ENCODE peak calls at places on chromosomes 16 and 17, in five cellular contexts. One of them, this sample, is unnamed.

GRCh38 chr16:70520612-70521297 is 2.6 kb downstream of the COG4 start:
- DNase-seq in type B pancreatic cell: no peak
- DNase-seq in cardiac fibroblast: peak
- DNase-seq in stromal cell of bone marrow: peak
- DNase-seq in stimulated activated CD8-positive, alpha-beta memory T cell treated with anti-CD3 and anti-CD28 coated beads, Interleukin-2, amount 100 ng/mL, for 1 hour: no peak
- DNase-seq in this sample: no peak

GRCh38 chr16:66205287-66206167 is 161.0 kb upstream of the CDH5 start:
- DNase-seq in type B pancreatic cell: no peak
- DNase-seq in cardiac fibroblast: peak
- DNase-seq in stromal cell of bone marrow: peak
- DNase-seq in stimulated activated CD8-positive, alpha-beta memory T cell treated with anti-CD3 and anti-CD28 coated beads, Interleukin-2, amount 100 ng/mL, for 1 hour: no peak
- DNase-seq in this sample: no peak

GRCh38 chr16:86367291-86368072 is 142.8 kb upstream of the FOXF1 start:
- DNase-seq in type B pancreatic cell: no peak
- DNase-seq in cardiac fibroblast: no peak
- DNase-seq in stromal cell of bone marrow: no peak
- DNase-seq in stimulated activated CD8-positive, alpha-beta memory T cell treated with anti-CD3 and anti-CD28 coated beads, Interleukin-2, amount 100 ng/mL, for 1 hour: no peak
- DNase-seq in this sample: no peak

GRCh38 chr16:27444015-27444414 is 42.0 kb downstream of the IL21R start:
- DNase-seq in type B pancreatic cell: no peak
- DNase-seq in cardiac fibroblast: peak
- DNase-seq in stromal cell of bone marrow: no peak
- DNase-seq in stimulated activated CD8-positive, alpha-beta memory T cell treated with anti-CD3 and anti-CD28 coated beads, Interleukin-2, amount 100 ng/mL, for 1 hour: no peak
- DNase-seq in this sample: no peak

GRCh38 chr17:65092262-65092661 is 35.7 kb upstream of the GNA13 start:
- DNase-seq in type B pancreatic cell: no peak
- DNase-seq in cardiac fibroblast: peak
- DNase-seq in stromal cell of bone marrow: no peak
- DNase-seq in stimulated activated CD8-positive, alpha-beta memory T cell treated with anti-CD3 and anti-CD28 coated beads, Interleukin-2, amount 100 ng/mL, for 1 hour: no peak
- DNase-seq in this sample: no peak

GRCh38 chr17:29143894-29144293 is 36.3 kb downstream of the MYO18A start:
- DNase-seq in type B pancreatic cell: no peak
- DNase-seq in cardiac fibroblast: peak
- DNase-seq in stromal cell of bone marrow: no peak
- DNase-seq in stimulated activated CD8-positive, alpha-beta memory T cell treated with anti-CD3 and anti-CD28 coated beads, Interleukin-2, amount 100 ng/mL, for 1 hour: no peak
- DNase-seq in this sample: no peak

GRCh38 chr16:68416057-68417046 is 32.0 kb downstream of the SMPD3 start:
- DNase-seq in type B pancreatic cell: no peak
- DNase-seq in cardiac fibroblast: no peak
- DNase-seq in stromal cell of bone marrow: no peak
- DNase-seq in stimulated activated CD8-positive, alpha-beta memory T cell treated with anti-CD3 and anti-CD28 coated beads, Interleukin-2, amount 100 ng/mL, for 1 hour: no peak
- DNase-seq in this sample: no peak

GRCh38 chr16:66651965-66652364 is 44.6 kb downstream of the CMTM4 start:
- DNase-seq in type B pancreatic cell: no peak
- DNase-seq in cardiac fibroblast: no peak
- DNase-seq in stromal cell of bone marrow: no peak
- DNase-seq in stimulated activated CD8-positive, alpha-beta memory T cell treated with anti-CD3 and anti-CD28 coated beads, Interleukin-2, amount 100 ng/mL, for 1 hour: no peak
- DNase-seq in this sample: no peak

GRCh38 chr16:30473231-30474061 is 904 bp downstream of the ITGAL start:
- DNase-seq in type B pancreatic cell: no peak
- DNase-seq in cardiac fibroblast: no peak
- DNase-seq in stromal cell of bone marrow: no peak
- DNase-seq in stimulated activated CD8-positive, alpha-beta memory T cell treated with anti-CD3 and anti-CD28 coated beads, Interleukin-2, amount 100 ng/mL, for 1 hour: no peak
- DNase-seq in this sample: peak

GRCh38 chr16:53826658-53827057 is 122.7 kb downstream of the FTO start:
- DNase-seq in type B pancreatic cell: no peak
- DNase-seq in cardiac fibroblast: no peak
- DNase-seq in stromal cell of bone marrow: no peak
- DNase-seq in stimulated activated CD8-positive, alpha-beta memory T cell treated with anti-CD3 and anti-CD28 coated beads, Interleukin-2, amount 100 ng/mL, for 1 hour: no peak
- DNase-seq in this sample: no peak

GRCh38 chr16:56600398-56600999 is 7.9 kb upstream of the MT2A start:
- DNase-seq in type B pancreatic cell: no peak
- DNase-seq in cardiac fibroblast: peak
- DNase-seq in stromal cell of bone marrow: peak
- DNase-seq in stimulated activated CD8-positive, alpha-beta memory T cell treated with anti-CD3 and anti-CD28 coated beads, Interleukin-2, amount 100 ng/mL, for 1 hour: no peak
- DNase-seq in this sample: no peak

GRCh38 chr17:48547839-48548686 is 3.2 kb upstream of the HOXB2 start:
- DNase-seq in type B pancreatic cell: no peak
- DNase-seq in cardiac fibroblast: peak
- DNase-seq in stromal cell of bone marrow: no peak
- DNase-seq in stimulated activated CD8-positive, alpha-beta memory T cell treated with anti-CD3 and anti-CD28 coated beads, Interleukin-2, amount 100 ng/mL, for 1 hour: no peak
- DNase-seq in this sample: no peak

GRCh38 chr16:89113661-89114060 is 20.0 kb downstream of the ACSF3 start:
- DNase-seq in type B pancreatic cell: no peak
- DNase-seq in cardiac fibroblast: no peak
- DNase-seq in stromal cell of bone marrow: no peak
- DNase-seq in stimulated activated CD8-positive, alpha-beta memory T cell treated with anti-CD3 and anti-CD28 coated beads, Interleukin-2, amount 100 ng/mL, for 1 hour: no peak
- DNase-seq in this sample: no peak

GRCh38 chr16:87345721-87346424 is 28.7 kb upstream of the C16orf95 start:
- DNase-seq in type B pancreatic cell: no peak
- DNase-seq in cardiac fibroblast: no peak
- DNase-seq in stromal cell of bone marrow: no peak
- DNase-seq in stimulated activated CD8-positive, alpha-beta memory T cell treated with anti-CD3 and anti-CD28 coated beads, Interleukin-2, amount 100 ng/mL, for 1 hour: no peak
- DNase-seq in this sample: no peak

GRCh38 chr16:81996664-81997529 is 14.4 kb downstream of the SDR42E1 start:
- DNase-seq in type B pancreatic cell: no peak
- DNase-seq in cardiac fibroblast: peak
- DNase-seq in stromal cell of bone marrow: peak
- DNase-seq in stimulated activated CD8-positive, alpha-beta memory T cell treated with anti-CD3 and anti-CD28 coated beads, Interleukin-2, amount 100 ng/mL, for 1 hour: no peak
- DNase-seq in this sample: no peak

GRCh38 chr16:89534147-89534788 is 26.1 kb downstream of the SPG7 start:
- DNase-seq in type B pancreatic cell: no peak
- DNase-seq in cardiac fibroblast: peak
- DNase-seq in stromal cell of bone marrow: peak
- DNase-seq in stimulated activated CD8-positive, alpha-beta memory T cell treated with anti-CD3 and anti-CD28 coated beads, Interleukin-2, amount 100 ng/mL, for 1 hour: no peak
- DNase-seq in this sample: no peak

GRCh38 chr17:57701121-57701520 is 44.0 kb downstream of the CCDC182 start:
- DNase-seq in type B pancreatic cell: no peak
- DNase-seq in cardiac fibroblast: no peak
- DNase-seq in stromal cell of bone marrow: no peak
- DNase-seq in stimulated activated CD8-positive, alpha-beta memory T cell treated with anti-CD3 and anti-CD28 coated beads, Interleukin-2, amount 100 ng/mL, for 1 hour: no peak
- DNase-seq in this sample: no peak

This sample was measured in central memory CD8-positive, alpha-beta T cell.